ENCODE peak calls at places on chromosomes 16 and 17, in eight cellular contexts. R is fibroblast of lung, U is GM23248, F is OCI-LY7, S is A549, A is mesendoderm, I is neuronal stem cell, C is GM12878. M is an unnamed sample. For H3K4me1, the result is how much of the 10 kb centered on the place peaks cover.

GRCh38 chr17:71975998-71976649 is 144.7 kb upstream of the SOX9 start:
- DNase-seq in R (peak), U (peak), F (no peak), S (peak), A (peak), I (no peak), C (no peak), M (peak)

GRCh38 chr17:27345141-27345904 is 51.4 kb downstream of the WSB1 start:
- DNase-seq in R (peak), U (no peak), F (no peak), S (no peak), A (peak), I (peak), C (no peak), M (peak)

GRCh38 chr16:4636196-4636595 is 11.6 kb downstream of the MGRN1 start:
- DNase-seq in R (no peak), U (no peak), F (no peak), S (no peak), A (no peak), I (no peak), C (no peak), M (no peak)

GRCh38 chr16:65624696-65625095 is 502.8 kb upstream of the CDH11 start:
- DNase-seq in R (peak), U (no peak), F (no peak), S (no peak), A (no peak), I (no peak), C (no peak), M (no peak)

GRCh38 chr17:1577186-1577585 is 14.6 kb upstream of the PITPNA start:
- DNase-seq in R (peak), U (peak), F (no peak), S (peak), A (peak), I (no peak), C (no peak), M (no peak)

GRCh38 chr16:53429221-53429943 is 4.9 kb upstream of the RBL2 start:
- DNase-seq in R (peak), U (peak), F (no peak), S (no peak), A (no peak), I (no peak), C (no peak), M (no peak)

GRCh38 chr17:40678902-40679522 is 14.0 kb upstream of the KRT222 start:
- DNase-seq in R (peak), U (no peak), F (no peak), S (no peak), A (no peak), I (no peak), C (no peak), M (no peak)

GRCh38 chr17:81581758-81582157 is 29.6 kb upstream of the FAAP100 start:
- DNase-seq in R (no peak), U (no peak), F (no peak), S (no peak), A (no peak), I (no peak), C (no peak), M (no peak)

GRCh38 chr17:79006001-79006400 is 3.6 kb downstream of the CANT1 start:
- DNase-seq in R (no peak), U (no peak), F (no peak), S (no peak), A (no peak), I (no peak), C (no peak), M (no peak)

GRCh38 chr16:67446968-67447507 is 16.1 kb downstream of the HSD11B2 start:
- DNase-seq in R (no peak), U (no peak), F (no peak), S (no peak), A (no peak), I (no peak), C (no peak), M (no peak)

GRCh38 chr16:67447508-67448076 is 16.7 kb downstream of the HSD11B2 start:
- DNase-seq in R (no peak), U (peak), F (peak), S (peak), A (no peak), I (no peak), C (peak), M (no peak)

GRCh38 chr16:67449739-67450138 is 18.8 kb downstream of the HSD11B2 start:
- DNase-seq in R (no peak), U (no peak), F (no peak), S (no peak), A (no peak), I (no peak), C (no peak), M (no peak)

GRCh38 chr16:67449328-67449727 is 18.4 kb downstream of the HSD11B2 start:
- DNase-seq in R (no peak), U (no peak), F (no peak), S (no peak), A (no peak), I (no peak), C (no peak), M (no peak)

DNA sequence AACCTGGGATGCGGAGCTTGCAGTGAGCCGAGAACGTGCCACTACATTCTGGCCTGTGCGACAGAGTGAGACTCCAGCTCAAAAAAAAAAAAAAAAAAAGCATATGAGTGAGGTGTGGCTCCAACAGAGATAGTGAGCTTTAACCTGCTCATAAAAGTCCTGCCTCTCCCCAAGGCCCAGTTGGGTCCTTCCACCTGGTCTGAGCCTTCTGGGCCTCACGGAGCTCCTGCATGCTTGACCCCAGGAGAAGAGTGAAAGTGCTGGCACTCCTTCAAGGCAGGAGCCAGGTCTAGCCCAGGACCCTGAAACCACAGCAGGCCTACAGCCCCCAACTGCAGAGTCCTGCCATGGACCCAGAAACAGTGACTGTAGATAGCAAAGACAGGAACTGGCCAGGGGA is 17.7 kb downstream of the HSD11B2 start:
- DNase-seq in R (no peak), U (no peak), F (no peak), S (no peak), A (no peak), I (no peak), C (no peak), M (no peak)
- H3K4me1 ChIP-seq in R (under half), U (under half), F (under half), S (under half), A (under half), I (under half), C (under half), M (under half)

DNA sequence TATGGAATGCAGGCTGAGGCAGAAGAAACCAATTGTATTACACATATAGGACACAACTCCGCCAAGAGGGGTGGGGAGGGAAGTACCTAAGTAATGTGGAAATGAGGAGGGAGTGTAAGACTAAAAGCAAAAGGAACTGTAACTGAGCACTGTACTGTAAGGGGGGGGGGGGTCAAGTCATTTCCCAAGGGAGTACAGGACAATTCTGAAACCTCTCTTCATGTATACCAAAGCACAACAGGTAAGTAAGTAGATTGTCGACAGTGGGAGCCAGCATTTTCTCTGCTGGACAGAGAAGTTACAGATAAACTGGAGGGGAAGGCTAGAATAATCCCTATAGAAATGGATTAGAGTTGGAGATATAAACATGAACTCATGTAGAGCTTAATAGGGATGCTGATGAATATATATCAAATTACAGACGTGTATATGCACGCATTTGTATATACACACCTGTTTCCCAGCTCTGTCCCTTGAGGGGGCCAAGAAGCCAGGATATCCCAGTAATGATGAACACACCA is 6.4 kb downstream of the USP22 start:
- DNase-seq in R (peak), U (peak), F (peak), S (no peak), A (no peak), I (no peak), C (no peak), M (no peak)
- H3K4me2 ChIP-seq in R (peak), U (no peak), F (peak), S (peak), A (no peak), I (no peak), C (peak), M (no peak)

GRCh38 chr17:64126918-64127317 is 3.0 kb downstream of the ERN1 start:
- DNase-seq in R (peak), U (peak), F (no peak), S (no peak), A (no peak), I (no peak), C (no peak), M (no peak)
- H3K4me1 ChIP-seq in R (under half), U (under half), F (half or more), S (under half), A (under half), I (under half), C (under half), M (under half)

DNA sequence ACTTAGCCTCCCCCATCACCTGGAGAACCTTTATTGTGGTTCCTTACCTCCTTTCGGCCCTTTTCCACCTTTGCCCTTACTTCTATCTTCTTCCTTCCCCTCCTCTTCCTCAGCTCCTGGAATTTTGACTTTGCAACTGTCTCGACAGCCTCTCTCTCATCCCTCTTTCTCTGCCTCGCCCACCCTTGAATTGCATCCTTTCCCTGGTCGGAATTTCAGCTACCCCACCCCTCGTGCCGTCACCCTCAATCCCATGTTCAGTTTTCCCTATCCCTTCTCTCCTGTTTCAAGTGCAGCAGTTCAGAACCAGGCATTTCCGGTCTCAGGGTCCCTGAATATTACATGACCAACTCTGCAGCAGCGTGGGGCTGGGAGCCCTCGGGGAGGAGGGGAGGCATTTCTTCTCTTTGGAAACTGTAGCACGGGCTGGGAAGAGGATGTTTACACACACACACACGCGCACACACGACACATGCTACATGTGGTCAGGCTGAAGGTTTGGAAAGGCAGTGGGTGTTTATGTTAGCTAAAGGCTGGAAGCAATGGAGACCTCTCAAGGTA is 881 bp downstream of the MINK1 start:
- DNase-seq in R (peak), U (peak), F (peak), S (peak), A (peak), I (no peak), C (no peak), M (no peak)
- H3K4me2 ChIP-seq in R (peak), U (peak), F (peak), S (peak), A (peak), I (peak), C (peak), M (peak)

GRCh38 chr16:70704586-70704985 is 18.7 kb upstream of the MTSS2 start:
- DNase-seq in R (no peak), U (peak), F (no peak), S (no peak), A (no peak), I (no peak), C (no peak), M (no peak)

GRCh38 chr16:70702624-70703023 is 16.8 kb upstream of the MTSS2 start:
- DNase-seq in R (no peak), U (no peak), F (no peak), S (no peak), A (no peak), I (no peak), C (no peak), M (no peak)

GRCh38 chr16:70705056-70705455 is 19.2 kb upstream of the MTSS2 start:
- DNase-seq in R (peak), U (peak), F (no peak), S (no peak), A (no peak), I (no peak), C (no peak), M (no peak)

GRCh38 chr16:70703041-70703834 is 17.4 kb upstream of the MTSS2 start:
- DNase-seq in R (peak), U (peak), F (no peak), S (no peak), A (peak), I (no peak), C (no peak), M (no peak)

DNA sequence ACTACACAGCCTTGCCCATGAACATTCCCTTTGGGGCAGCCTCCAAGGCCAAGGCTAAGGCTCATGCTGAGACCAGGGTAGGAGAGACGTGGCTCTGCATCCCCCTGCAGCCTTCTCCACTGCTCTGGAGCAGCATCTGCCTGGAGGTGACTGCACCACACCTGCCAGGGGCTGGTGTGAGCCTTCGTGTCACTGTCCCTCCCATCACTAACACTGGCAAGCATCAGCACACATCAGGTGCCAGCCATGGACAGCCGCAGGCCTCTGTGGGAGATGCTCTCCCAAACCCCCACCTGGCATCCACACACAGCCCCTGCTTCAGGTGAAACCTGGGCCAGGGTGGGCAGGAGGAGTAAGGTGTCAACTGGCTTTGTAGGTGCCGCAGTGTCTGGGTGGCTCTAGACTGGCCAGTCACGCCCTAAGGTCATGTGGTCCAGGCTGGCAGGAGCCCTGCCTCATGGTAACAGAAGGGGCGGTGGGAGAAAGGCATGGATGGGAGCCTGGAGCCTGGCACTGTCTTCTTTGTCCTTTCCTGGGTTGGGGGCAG is 18.1 kb upstream of the MTSS2 start:
- DNase-seq in R (no peak), U (no peak), F (no peak), S (no peak), A (no peak), I (no peak), C (no peak), M (no peak)
- H3K4me1 ChIP-seq in R (half or more), U (half or more), F (under half), S (half or more), A (under half), I (under half), C (under half), M (half or more)

DNA sequence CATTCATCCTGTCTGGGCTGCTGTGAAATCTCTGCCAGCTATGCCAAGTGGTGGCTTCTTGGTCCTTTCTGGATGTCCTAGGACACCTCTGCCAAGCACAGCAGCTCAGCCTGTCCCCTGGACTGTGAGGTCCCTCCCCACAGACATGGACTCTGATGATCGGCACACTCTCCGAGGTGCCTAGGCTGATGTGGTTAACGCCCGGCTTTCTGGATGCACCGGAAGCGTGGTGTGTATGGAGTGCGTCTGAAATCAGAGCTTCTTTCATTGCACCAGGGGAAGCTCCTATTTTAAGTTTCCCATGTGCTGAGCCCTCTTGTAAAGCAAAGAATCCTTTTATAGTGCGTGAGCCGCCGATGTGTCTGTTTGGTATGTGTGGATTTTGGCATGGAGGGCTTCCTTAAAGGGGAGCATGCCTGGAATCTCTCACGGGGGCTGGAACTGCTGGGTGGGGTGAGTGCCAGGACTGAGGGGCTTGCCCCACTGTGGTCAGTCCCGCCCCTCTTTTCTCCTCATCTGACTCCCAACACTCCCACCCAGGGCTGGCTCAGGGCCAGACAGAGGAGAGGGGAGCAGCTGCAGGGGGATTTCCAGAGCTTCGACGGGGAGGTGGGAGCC is 6.9 kb upstream of the ARHGAP23 start:
- DNase-seq in R (peak), U (peak), F (no peak), S (no peak), A (no peak), I (no peak), C (no peak), M (no peak)
- H3K4me2 ChIP-seq in R (peak), U (peak), F (peak), S (no peak), A (no peak), I (no peak), C (no peak), M (no peak)